ENCODE peak calls at places on chromosomes 5 and 9, in four cellular contexts. G is trophoblast cell; Z is CD4-positive, CD25-positive, alpha-beta regulatory T cell; K is heart right ventricle. J is an unnamed sample. For H3K4me1, the result is how much of the 10 kb centered on the place peaks cover.

GRCh38 chr5:113142186-113142585 is 165.6 kb downstream of the DCP2 start:
- DNase-seq in G (no peak), Z (no peak), K (no peak), J (no peak)

GRCh38 chr9:107312651-107313050 is 29.6 kb downstream of the RAD23B start:
- DNase-seq in G (no peak), Z (no peak), K (no peak), J (no peak)

GRCh38 chr5:118314936-118315335 is 673.4 kb downstream of the DTWD2 start:
- DNase-seq in G (no peak), Z (no peak), K (no peak), J (no peak)

GRCh38 chr9:104386425-104387069 is 117.5 kb upstream of the OR13F1 start:
- DNase-seq in G (peak), Z (no peak), K (no peak), J (no peak)

GRCh38 chr5:103362211-103362610 is 103.6 kb downstream of the MACIR start:
- DNase-seq in G (no peak), Z (no peak), K (no peak), J (no peak)

GRCh38 chr9:127578627-127578951 is 33.5 kb upstream of the STXBP1 start:
- DNase-seq in G (no peak), Z (no peak), K (no peak), J (no peak)

GRCh38 chr5:74386571-74387334 is 253.8 kb downstream of the ENC1 start:
- DNase-seq in G (peak), Z (no peak), K (no peak), J (no peak)

GRCh38 chr9:18182636-18183035 is 291.3 kb upstream of the ADAMTSL1 start:
- DNase-seq in G (no peak), Z (no peak), K (no peak), J (no peak)

GRCh38 chr5:111932207-111932606 is 175.2 kb upstream of the NREP start:
- DNase-seq in G (no peak), Z (no peak), K (no peak), J (no peak)

GRCh38 chr5:149200355-149200754 is 59.1 kb downstream of the ABLIM3 start:
- DNase-seq in G (no peak), Z (no peak), K (no peak), J (no peak)

GRCh38 chr5:84191296-84191695 is 193.4 kb downstream of the EDIL3 start:
- DNase-seq in G (no peak), Z (no peak), K (no peak), J (no peak)

GRCh38 chr5:16935271-16936149 is 578 bp downstream of the MYO10 start:
- DNase-seq in G (peak), Z (no peak), K (peak), J (peak)

GRCh38 chr5:57438162-57438561 is 44.4 kb downstream of the ACTBL2 start:
- DNase-seq in G (no peak), Z (no peak), K (no peak), J (no peak)

GRCh38 chr5:39140558-39141168 is 66.5 kb upstream of the RICTOR start:
- DNase-seq in G (no peak), Z (no peak), K (no peak), J (no peak)

GRCh38 chr5:176740702-176741565 is 69.4 kb upstream of the UNC5A start:
- DNase-seq in G (no peak), Z (no peak), K (no peak), J (no peak)

GRCh38 chr5:138979684-138980275 is 104.6 kb upstream of the LRRTM2 start:
- DNase-seq in G (no peak), Z (peak), K (no peak), J (no peak)

GRCh38 chr9:34437006-34437925 is 21.1 kb downstream of the FAM219A start:
- DNase-seq in G (peak), Z (peak), K (peak), J (peak)

GRCh38 chr9:37443566-37443965 is 21.1 kb downstream of the GRHPR start:
- DNase-seq in G (peak), Z (no peak), K (no peak), J (no peak)

GRCh38 chr5:16866220-16866619 is 69.9 kb downstream of the MYO10 start:
- DNase-seq in G (peak), Z (no peak), K (no peak), J (no peak)

GRCh38 chr5:73994963-73995362 is 369.0 kb downstream of the ARHGEF28 start:
- DNase-seq in G (peak), Z (no peak), K (no peak), J (no peak)

GRCh38 chr5:157603333-157604190 is 28.0 kb upstream of the ADAM19 start:
- DNase-seq in G (peak), Z (peak), K (no peak), J (no peak)

GRCh38 chr5:157607371-157608161 is 32.0 kb upstream of the ADAM19 start:
- DNase-seq in G (peak), Z (peak), K (no peak), J (no peak)

GRCh38 chr5:157608972-157609565 is 33.5 kb upstream of the ADAM19 start:
- DNase-seq in G (peak), Z (no peak), K (no peak), J (no peak)

GRCh38 chr5:157602505-157602904 is 26.9 kb upstream of the ADAM19 start:
- DNase-seq in G (no peak), Z (no peak), K (no peak), J (no peak)

DNA sequence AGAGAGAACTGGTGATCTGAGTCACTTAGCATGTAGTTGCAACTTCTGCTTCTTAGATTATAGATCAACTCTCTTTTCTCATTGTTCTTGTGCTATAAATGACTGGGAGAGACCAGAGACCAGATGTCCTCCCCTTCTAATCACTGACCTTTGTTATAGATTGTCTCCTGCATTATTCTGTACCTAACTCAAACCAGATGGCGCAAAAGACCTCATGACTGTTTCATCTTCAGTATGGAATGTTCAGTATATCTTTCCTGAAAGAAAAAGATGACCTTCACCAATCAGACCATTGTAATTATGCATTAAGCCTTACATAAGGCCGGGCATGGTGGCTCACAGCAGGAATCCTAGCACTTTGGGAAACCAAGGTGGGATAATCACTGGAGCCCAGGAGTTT is 30.5 kb upstream of the ADAM19 start:
- DNase-seq in G (peak), Z (no peak), K (no peak), J (no peak)
- H3K4me1 ChIP-seq in G (under half), Z (under half), K (under half), J (under half)

GRCh38 chr9:84152204-84152603 is 171.6 kb downstream of the RMI1 start:
- DNase-seq in G (no peak), Z (no peak), K (no peak), J (no peak)

GRCh38 chr9:84154320-84154719 is 173.7 kb downstream of the RMI1 start:
- DNase-seq in G (peak), Z (no peak), K (no peak), J (no peak)

GRCh38 chr9:84151236-84151635 is 170.6 kb downstream of the RMI1 start:
- DNase-seq in G (no peak), Z (no peak), K (no peak), J (peak)

GRCh38 chr9:84153885-84154284 is 173.3 kb downstream of the RMI1 start:
- DNase-seq in G (peak), Z (no peak), K (no peak), J (no peak)
- H3K4me3 ChIP-seq in G (no peak), Z (no peak), K (no peak), J (no peak)

DNA sequence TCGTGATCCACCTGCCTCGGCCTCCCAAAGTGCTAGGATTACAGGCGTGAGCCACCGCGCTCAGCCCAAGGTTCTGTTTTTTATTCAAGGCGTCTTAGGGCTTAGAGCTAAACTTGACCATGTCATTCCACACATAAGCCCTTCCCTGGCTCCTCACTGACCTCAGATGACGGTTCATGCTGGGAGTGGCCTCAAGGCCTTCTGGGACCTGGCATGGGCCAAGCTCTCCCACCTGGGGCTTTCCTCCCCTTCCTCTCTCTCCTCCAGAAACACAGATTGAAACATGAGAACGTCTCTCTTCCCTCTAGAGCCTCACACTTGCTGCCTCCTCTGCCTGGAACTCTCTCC is 155.5 kb upstream of the IER5L start:
- DNase-seq in G (peak), Z (no peak), K (no peak), J (no peak)
- H3K4me1 ChIP-seq in G (under half), Z (under half), K (half or more), J (under half)

GRCh38 chr5:1923766-1924165 is 41.0 kb upstream of the IRX4 start:
- DNase-seq in G (no peak), Z (no peak), K (no peak), J (no peak)
- H3K4me3 ChIP-seq in G (no peak), Z (no peak), K (no peak), J (no peak)

GRCh38 chr5:178330791-178331404 is 98.3 kb upstream of the PHYKPL start:
- DNase-seq in G (no peak), Z (no peak), K (peak), J (no peak)

GRCh38 chr5:178327931-178328711 is 95.5 kb upstream of the PHYKPL start:
- DNase-seq in G (no peak), Z (no peak), K (no peak), J (no peak)

GRCh38 chr5:178328826-178329225 is 96.2 kb upstream of the PHYKPL start:
- DNase-seq in G (no peak), Z (no peak), K (no peak), J (no peak)

GRCh38 chr5:178327446-178327845 is 94.8 kb upstream of the PHYKPL start:
- DNase-seq in G (no peak), Z (no peak), K (no peak), J (no peak)

DNA sequence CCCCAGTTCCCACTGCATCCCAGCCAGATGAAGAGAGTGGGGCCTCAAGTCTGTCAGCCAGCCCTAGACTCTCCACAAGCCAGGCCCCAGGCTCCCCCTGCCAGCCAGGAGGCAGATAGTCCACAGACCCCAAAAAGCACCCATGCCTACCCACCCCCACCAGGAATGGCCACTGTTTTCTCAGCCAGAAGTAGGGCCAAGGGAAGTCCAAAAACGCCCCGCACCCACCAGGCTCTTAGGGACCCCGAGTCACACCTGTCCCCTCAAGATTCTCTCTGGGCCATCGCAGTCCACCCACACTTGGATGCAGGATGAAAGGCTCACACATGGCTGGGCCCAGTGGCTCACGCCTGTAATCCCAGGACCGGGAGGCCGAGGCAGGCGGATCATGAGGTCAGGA is 96.7 kb upstream of the PHYKPL start:
- DNase-seq in G (no peak), Z (no peak), K (no peak), J (no peak)
- H3K4me1 ChIP-seq in G (under half), Z (under half), K (under half), J (under half)

J was measured in HAP-1.